ENCODE peak calls at places on chromosomes 7 and 10, in four cellular contexts. G is PC-3, Z is fibroblast of the aortic adventitia, T is NCI-H1105 treated with DMSO at 0.1 percent for 48 hours. R is an unnamed sample.

GRCh38 chr7:65235586-65235985 is 138.1 kb upstream of the ZNF92 start:
- DNase-seq in G (no peak), Z (no peak), T (no peak), R (no peak)

GRCh38 chr7:24764972-24765744 is 7.9 kb upstream of the GSDME start:
- DNase-seq in T (no peak), Z (no peak), G (no peak), R (peak; percentile 73)

GRCh38 chr10:84588971-84589370 is 260.6 kb downstream of the CCSER2 start:
- DNase-seq in T (no peak), G (no peak), Z (no peak), R (no peak)

GRCh38 chr10:132273966-132274365 is 33.8 kb downstream of the STK32C start:
- DNase-seq in Z (no peak), T (no peak), G (no peak), R (no peak)

GRCh38 chr7:30285067-30285530 is 702 bp downstream of the ZNRF2 start:
- DNase-seq in T (peak; percentile 31), G (peak; percentile 29), Z (no peak), R (peak; percentile 34)

GRCh38 chr7:33720870-33721269 is 184.5 kb upstream of the BMPER start:
- DNase-seq in T (no peak), Z (no peak), G (no peak), R (no peak)

GRCh38 chr7:133354546-133355324 is 101.9 kb downstream of the EXOC4 start:
- DNase-seq in T (no peak), Z (peak; percentile 70), G (no peak), R (no peak)

GRCh38 chr10:4847580-4848020 is 21.6 kb downstream of the AKR1E2 start:
- DNase-seq in Z (peak; percentile 91), T (no peak), G (peak; percentile 46), R (peak; percentile 80)

GRCh38 chr7:104845541-104845940 is 168.5 kb upstream of the KMT2E start:
- DNase-seq in G (no peak), Z (no peak), T (no peak), R (no peak)

GRCh38 chr10:47256753-47257336 is 43.2 kb upstream of the GDF10 start:
- DNase-seq in Z (no peak), G (no peak), T (no peak), R (no peak)

GRCh38 chr7:87627634-87627994 is 584 bp upstream of the RUNDC3B start:
- DNase-seq in T (no peak), Z (no peak), G (no peak), R (no peak)